ENCODE peak calls at places on chromosome 5, in ten cellular contexts. One of them, this sample, is unnamed.

GRCh38 chr5:15992918-15993317 is 186.7 kb downstream of the MARCHF11 start:
- DNase-seq in brain microvascular endothelial cell: peak
- DNase-seq in GM13977: no peak
- DNase-seq in WERI-Rb-1: no peak
- DNase-seq in epithelial cell of esophagus: peak
- DNase-seq in tibial artery: no peak
- DNase-seq in AG10803: peak
- DNase-seq in fibroblast of lung: peak
- DNase-seq in HL-60: no peak
- DNase-seq in nephron progenitor cell: no peak
- DNase-seq in this sample: no peak

GRCh38 chr5:10812218-10812617 is 51.2 kb upstream of the DAP start:
- DNase-seq in nephron progenitor cell: no peak
- DNase-seq in epithelial cell of esophagus: no peak
- DNase-seq in WERI-Rb-1: no peak
- DNase-seq in fibroblast of lung: no peak
- DNase-seq in tibial artery: no peak
- DNase-seq in HL-60: no peak
- DNase-seq in GM13977: no peak
- DNase-seq in AG10803: no peak
- DNase-seq in brain microvascular endothelial cell: no peak
- DNase-seq in this sample: no peak

GRCh38 chr5:59874675-59875074 is 18.9 kb downstream of the PDE4D start:
- DNase-seq in brain microvascular endothelial cell: no peak
- DNase-seq in WERI-Rb-1: no peak
- DNase-seq in AG10803: no peak
- DNase-seq in fibroblast of lung: no peak
- DNase-seq in nephron progenitor cell: no peak
- DNase-seq in HL-60: no peak
- DNase-seq in GM13977: no peak
- DNase-seq in epithelial cell of esophagus: no peak
- DNase-seq in tibial artery: no peak
- DNase-seq in this sample: no peak

GRCh38 chr5:87116821-87117512 is 150.7 kb upstream of the RASA1 start:
- DNase-seq in epithelial cell of esophagus: peak
- DNase-seq in AG10803: no peak
- DNase-seq in fibroblast of lung: no peak
- DNase-seq in WERI-Rb-1: no peak
- DNase-seq in GM13977: peak
- DNase-seq in brain microvascular endothelial cell: peak
- DNase-seq in HL-60: no peak
- DNase-seq in tibial artery: no peak
- DNase-seq in nephron progenitor cell: no peak
- DNase-seq in this sample: no peak

GRCh38 chr5:113771483-113771882 is 258.0 kb downstream of the YTHDC2 start:
- DNase-seq in WERI-Rb-1: no peak
- DNase-seq in epithelial cell of esophagus: no peak
- DNase-seq in fibroblast of lung: no peak
- DNase-seq in HL-60: no peak
- DNase-seq in tibial artery: no peak
- DNase-seq in nephron progenitor cell: no peak
- DNase-seq in GM13977: no peak
- DNase-seq in brain microvascular endothelial cell: no peak
- DNase-seq in AG10803: no peak
- DNase-seq in this sample: no peak

GRCh38 chr5:75567710-75568109 is 43.5 kb upstream of the ANKDD1B start:
- DNase-seq in tibial artery: no peak
- DNase-seq in epithelial cell of esophagus: peak
- DNase-seq in AG10803: no peak
- DNase-seq in GM13977: peak
- DNase-seq in brain microvascular endothelial cell: peak
- DNase-seq in WERI-Rb-1: no peak
- DNase-seq in nephron progenitor cell: no peak
- DNase-seq in HL-60: no peak
- DNase-seq in fibroblast of lung: peak
- DNase-seq in this sample: no peak

GRCh38 chr5:129094924-129095797 is 612 bp downstream of the ISOC1 start:
- DNase-seq in fibroblast of lung: peak
- DNase-seq in brain microvascular endothelial cell: peak
- DNase-seq in WERI-Rb-1: peak
- DNase-seq in HL-60: peak
- DNase-seq in epithelial cell of esophagus: peak
- DNase-seq in GM13977: peak
- DNase-seq in tibial artery: peak
- DNase-seq in AG10803: peak
- DNase-seq in nephron progenitor cell: peak
- DNase-seq in this sample: peak

GRCh38 chr5:113749334-113749733 is 235.8 kb downstream of the YTHDC2 start:
- DNase-seq in AG10803: no peak
- DNase-seq in WERI-Rb-1: no peak
- DNase-seq in nephron progenitor cell: no peak
- DNase-seq in GM13977: no peak
- DNase-seq in epithelial cell of esophagus: peak
- DNase-seq in tibial artery: no peak
- DNase-seq in brain microvascular endothelial cell: no peak
- DNase-seq in HL-60: no peak
- DNase-seq in fibroblast of lung: no peak
- DNase-seq in this sample: no peak

GRCh38 chr5:69484891-69485290 is 7.7 kb upstream of the OCLN start:
- DNase-seq in fibroblast of lung: no peak
- DNase-seq in HL-60: no peak
- DNase-seq in tibial artery: no peak
- DNase-seq in brain microvascular endothelial cell: peak
- DNase-seq in nephron progenitor cell: no peak
- DNase-seq in GM13977: no peak
- DNase-seq in WERI-Rb-1: no peak
- DNase-seq in AG10803: peak
- DNase-seq in epithelial cell of esophagus: peak
- DNase-seq in this sample: no peak

GRCh38 chr5:75670571-75670970 is 46.7 kb downstream of the POC5 start:
- DNase-seq in brain microvascular endothelial cell: no peak
- DNase-seq in HL-60: no peak
- DNase-seq in fibroblast of lung: peak
- DNase-seq in GM13977: no peak
- DNase-seq in WERI-Rb-1: no peak
- DNase-seq in AG10803: no peak
- DNase-seq in nephron progenitor cell: no peak
- DNase-seq in epithelial cell of esophagus: peak
- DNase-seq in tibial artery: no peak
- DNase-seq in this sample: no peak

GRCh38 chr5:122849746-122850145 is 4.3 kb downstream of the SNX24 start:
- DNase-seq in WERI-Rb-1: no peak
- DNase-seq in HL-60: no peak
- DNase-seq in brain microvascular endothelial cell: no peak
- DNase-seq in fibroblast of lung: peak
- DNase-seq in AG10803: peak
- DNase-seq in nephron progenitor cell: no peak
- DNase-seq in epithelial cell of esophagus: peak
- DNase-seq in GM13977: no peak
- DNase-seq in tibial artery: no peak
- DNase-seq in this sample: no peak

GRCh38 chr5:97134634-97135033 is 7.8 kb downstream of the LIX1 start:
- DNase-seq in nephron progenitor cell: no peak
- DNase-seq in fibroblast of lung: no peak
- DNase-seq in epithelial cell of esophagus: no peak
- DNase-seq in HL-60: no peak
- DNase-seq in WERI-Rb-1: no peak
- DNase-seq in tibial artery: no peak
- DNase-seq in AG10803: no peak
- DNase-seq in brain microvascular endothelial cell: no peak
- DNase-seq in GM13977: no peak
- DNase-seq in this sample: no peak

DNA sequence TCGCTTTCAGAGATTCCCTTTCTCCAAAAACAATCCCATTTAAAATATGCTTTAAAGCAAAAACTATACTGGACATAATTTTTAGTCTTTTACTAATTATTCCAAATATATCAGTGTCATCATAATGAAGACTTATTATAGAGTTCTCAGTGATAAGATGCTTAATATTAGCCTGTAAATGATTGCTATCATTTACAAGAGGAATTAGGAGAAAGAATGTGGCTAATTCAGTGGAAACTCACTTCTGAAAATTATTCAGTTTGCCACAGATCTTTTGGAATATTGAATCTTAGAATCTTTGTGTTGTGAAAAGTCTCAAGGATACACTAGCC is 24.7 kb upstream of the GLRX start:
- DNase-seq in brain microvascular endothelial cell: no peak
- DNase-seq in nephron progenitor cell: no peak
- DNase-seq in AG10803: no peak
- DNase-seq in tibial artery: no peak
- DNase-seq in HL-60: no peak
- DNase-seq in WERI-Rb-1: no peak
- DNase-seq in epithelial cell of esophagus: no peak
- DNase-seq in fibroblast of lung: no peak
- DNase-seq in GM13977: no peak
- DNase-seq in this sample: no peak
- TF ChIP-seq CTCF in brain microvascular endothelial cell: no peak
- TF ChIP-seq CTCF in nephron progenitor cell: peak
- TF ChIP-seq CTCF in AG10803: no peak
- TF ChIP-seq CTCF in tibial artery: no peak
- TF ChIP-seq CTCF in HL-60: no peak
- TF ChIP-seq CTCF in WERI-Rb-1: no peak
- TF ChIP-seq CTCF in epithelial cell of esophagus: no peak
- TF ChIP-seq CTCF in fibroblast of lung: no peak
- TF ChIP-seq CTCF in GM13977: no peak
- TF ChIP-seq CTCF in this sample: peak

GRCh38 chr5:1511651-1512540 is 11.9 kb downstream of the LPCAT1 start:
- DNase-seq in AG10803: peak
- DNase-seq in nephron progenitor cell: no peak
- DNase-seq in brain microvascular endothelial cell: no peak
- DNase-seq in WERI-Rb-1: peak
- DNase-seq in GM13977: no peak
- DNase-seq in fibroblast of lung: peak
- DNase-seq in HL-60: no peak
- DNase-seq in epithelial cell of esophagus: peak
- DNase-seq in tibial artery: peak
- DNase-seq in this sample: peak
- TF ChIP-seq CTCF in AG10803: peak
- TF ChIP-seq CTCF in nephron progenitor cell: no peak
- TF ChIP-seq CTCF in brain microvascular endothelial cell: peak
- TF ChIP-seq CTCF in WERI-Rb-1: peak
- TF ChIP-seq CTCF in GM13977: peak
- TF ChIP-seq CTCF in fibroblast of lung: peak
- TF ChIP-seq CTCF in HL-60: no peak
- TF ChIP-seq CTCF in epithelial cell of esophagus: peak
- TF ChIP-seq CTCF in tibial artery: no peak
- TF ChIP-seq CTCF in this sample: no peak

DNA sequence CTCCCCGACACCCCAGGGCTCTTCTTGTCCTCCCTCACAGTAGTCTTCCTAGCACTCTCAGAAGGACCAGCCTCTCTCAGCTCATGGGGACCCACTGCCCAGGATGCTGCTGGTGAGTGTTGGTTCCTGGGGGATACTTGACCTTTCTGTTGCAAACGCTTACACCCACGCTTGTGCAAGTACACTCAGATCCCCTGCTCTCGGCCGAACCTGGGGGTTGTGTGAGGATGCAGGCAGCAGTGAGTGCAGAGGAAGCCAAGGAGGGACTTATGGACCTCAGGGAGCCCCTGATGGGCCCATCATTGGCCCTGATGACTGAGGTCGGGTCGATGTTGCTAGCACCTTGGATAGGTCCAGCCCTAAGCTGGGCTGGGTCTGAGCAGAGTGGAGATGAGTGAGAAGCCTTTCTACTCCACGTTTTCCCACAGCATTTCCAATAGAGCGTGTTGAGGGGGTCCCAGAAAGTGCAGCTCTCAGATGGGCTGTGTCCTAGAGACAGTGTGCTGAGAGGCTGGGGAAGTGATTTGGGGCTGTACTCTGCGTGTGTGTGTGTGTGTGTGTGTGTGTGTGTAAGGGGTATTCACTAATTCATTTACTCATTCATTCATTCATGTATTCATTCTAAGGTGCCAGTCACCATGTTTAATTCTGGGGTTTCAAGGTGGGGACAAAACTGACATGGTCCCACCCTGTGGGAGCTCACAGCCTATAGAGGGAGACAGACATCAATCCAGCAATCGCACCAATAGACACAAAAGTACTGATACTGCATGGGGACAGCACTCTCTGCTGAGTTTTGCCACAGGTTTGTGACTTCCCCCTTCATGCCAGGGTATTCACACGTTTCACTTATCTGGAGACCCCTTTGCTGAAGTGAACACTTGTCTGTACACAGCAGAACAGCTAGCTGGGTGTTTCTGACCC is 25.2 kb upstream of the PITX1 start:
- DNase-seq in fibroblast of lung: no peak
- DNase-seq in nephron progenitor cell: no peak
- DNase-seq in WERI-Rb-1: no peak
- DNase-seq in tibial artery: no peak
- DNase-seq in HL-60: no peak
- DNase-seq in brain microvascular endothelial cell: no peak
- DNase-seq in AG10803: no peak
- DNase-seq in epithelial cell of esophagus: no peak
- DNase-seq in GM13977: no peak
- DNase-seq in this sample: no peak
- TF ChIP-seq CTCF in fibroblast of lung: peak
- TF ChIP-seq CTCF in nephron progenitor cell: no peak
- TF ChIP-seq CTCF in WERI-Rb-1: peak
- TF ChIP-seq CTCF in tibial artery: no peak
- TF ChIP-seq CTCF in HL-60: no peak
- TF ChIP-seq CTCF in brain microvascular endothelial cell: no peak
- TF ChIP-seq CTCF in AG10803: no peak
- TF ChIP-seq CTCF in epithelial cell of esophagus: no peak
- TF ChIP-seq CTCF in GM13977: no peak
- TF ChIP-seq CTCF in this sample: no peak

GRCh38 chr5:4339949-4340348 is 744.3 kb downstream of the IRX1 start:
- DNase-seq in HL-60: no peak
- DNase-seq in brain microvascular endothelial cell: no peak
- DNase-seq in nephron progenitor cell: no peak
- DNase-seq in GM13977: no peak
- DNase-seq in epithelial cell of esophagus: no peak
- DNase-seq in WERI-Rb-1: no peak
- DNase-seq in fibroblast of lung: no peak
- DNase-seq in AG10803: no peak
- DNase-seq in tibial artery: no peak
- DNase-seq in this sample: no peak
- TF ChIP-seq CTCF in HL-60: no peak
- TF ChIP-seq CTCF in brain microvascular endothelial cell: no peak
- TF ChIP-seq CTCF in nephron progenitor cell: no peak
- TF ChIP-seq CTCF in GM13977: no peak
- TF ChIP-seq CTCF in epithelial cell of esophagus: no peak
- TF ChIP-seq CTCF in WERI-Rb-1: no peak
- TF ChIP-seq CTCF in fibroblast of lung: no peak
- TF ChIP-seq CTCF in AG10803: no peak
- TF ChIP-seq CTCF in tibial artery: no peak
- TF ChIP-seq CTCF in this sample: no peak